ENCODE peak calls at places on chromosomes 11 and 22, in seven cellular contexts. A is astrocyte of the hippocampus; Q is stimulated activated effector memory CD8-positive, alpha-beta T cell treated with anti-CD3 and anti-CD28 coated beads, Interleukin-12 subunit alpha, Interleukin-12 subunit beta, amount 100 ng/mL, for 72 hours; O is NAMALWA; W is naive thymus-derived CD8-positive, alpha-beta T cell; V is activated CD4-positive, CD25-positive, alpha-beta regulatory T cell; P is aorta. U is an unnamed sample.

GRCh38 chr22:40743740-40744139 is 64.5 kb downstream of the MCHR1 start:
- DNase-seq in O (no peak), P (no peak), A (no peak), Q (no peak), W (no peak), V (no peak), U (no peak)

GRCh38 chr11:73315288-73316020 is 7.4 kb downstream of the ARHGEF17 start:
- DNase-seq in P (no peak), W (no peak), Q (no peak), O (no peak), A (no peak), V (no peak), U (no peak)

GRCh38 chr11:112364962-112365481 is 104.4 kb upstream of the PLET1 start:
- DNase-seq in W (no peak), Q (no peak), A (peak), P (no peak), O (no peak), V (no peak), U (no peak)

GRCh38 chr22:42068351-42068730 is 2.3 kb downstream of the NAGA start:
- DNase-seq in A (no peak), O (no peak), Q (no peak), W (no peak), V (no peak), P (no peak), U (no peak)

GRCh38 chr11:103878646-103879045 is 157.8 kb upstream of the DDI1 start:
- DNase-seq in O (no peak), Q (no peak), W (no peak), V (no peak), A (no peak), P (no peak), U (no peak)

GRCh38 chr22:48750826-48751440 is 1076.7 kb downstream of the BRD1 start:
- DNase-seq in V (no peak), O (no peak), Q (peak), W (peak), P (no peak), A (no peak), U (peak)

GRCh38 chr22:37633693-37634504 is 5.6 kb upstream of the SH3BP1 start:
- DNase-seq in W (peak), Q (no peak), V (no peak), A (peak), P (peak), O (peak), U (peak)

GRCh38 chr11:19978668-19979518 is 181.4 kb downstream of the DBX1 start:
- DNase-seq in O (no peak), W (no peak), Q (no peak), A (peak), V (no peak), P (peak), U (no peak)

GRCh38 chr22:25078591-25078990 is 121.1 kb upstream of the CRYBB3 start:
- DNase-seq in O (no peak), V (no peak), Q (no peak), W (no peak), P (peak), A (peak), U (no peak)